ENCODE peak calls at places on chromosome 6, in eight cellular contexts. M, A, C, T, I, J, O and P are unnamed samples.

GRCh38 chr6:169848946-169849345 is 97.5 kb downstream of the ERMARD start:
- DNase-seq in J (no peak), T (no peak), A (no peak), O (no peak), C (no peak), I (no peak), M (no peak), P (no peak)

GRCh38 chr6:29981211-29981812 is 39.0 kb downstream of the HLA-A start:
- DNase-seq in O (no peak), C (no peak), J (no peak), I (no peak), M (no peak), T (no peak), A (peak; percentile 49), P (no peak)

GRCh38 chr6:105345506-105345905 is 57.4 kb downstream of the PREP start:
- DNase-seq in J (no peak), O (no peak), C (no peak), T (no peak), M (no peak), A (no peak), I (no peak), P (no peak)

GRCh38 chr6:71294121-71294523 is 5.5 kb downstream of the OGFRL1 start:
- DNase-seq in T (peak; percentile 54), M (no peak), J (peak; percentile 21), O (peak; percentile 18), C (no peak), A (no peak), I (no peak), P (no peak)

GRCh38 chr6:100573169-100573568 is 108.4 kb upstream of the SIM1 start:
- DNase-seq in J (no peak), T (no peak), A (no peak), I (no peak), O (no peak), C (no peak), M (no peak), P (peak; percentile 20)

GRCh38 chr6:157323114-157323923 is at the start of gene TMEM242:
- DNase-seq in O (peak; percentile 93), T (peak; percentile 95), I (peak; percentile 95), A (peak; percentile 94), M (peak; percentile 90), J (peak; percentile 92), C (peak; percentile 83), P (peak; percentile 91)

GRCh38 chr6:37033819-37034790 is 28.6 kb downstream of the FGD2 start:
- DNase-seq in T (peak; percentile 15), I (no peak), J (no peak), M (no peak), C (no peak), A (no peak), O (no peak), P (no peak)

GRCh38 chr6:37638414-37639079 is 59.1 kb downstream of the MDGA1 start:
- DNase-seq in M (no peak), C (no peak), O (no peak), A (no peak), T (no peak), I (no peak), J (no peak), P (no peak)

GRCh38 chr6:27591660-27592059 is 118.8 kb upstream of the ZNF184 start:
- DNase-seq in O (no peak), M (no peak), A (no peak), C (no peak), I (no peak), J (no peak), T (no peak), P (peak; percentile 43)

GRCh38 chr6:46184114-46184513 is 13.3 kb upstream of the ENPP5 start:
- DNase-seq in A (no peak), I (no peak), T (no peak), O (peak; percentile 49), C (no peak), M (no peak), J (peak; percentile 18), P (no peak)

GRCh38 chr6:79648315-79648714 is 17.2 kb downstream of the SH3BGRL2 start:
- DNase-seq in I (no peak), M (no peak), O (no peak), C (no peak), T (no peak), A (no peak), J (no peak), P (no peak)

GRCh38 chr6:113723182-113723581 is 134.0 kb upstream of the MARCKS start:
- DNase-seq in M (no peak), O (peak; percentile 8), C (no peak), J (no peak), T (no peak), I (no peak), A (no peak), P (no peak)

GRCh38 chr6:99618649-99619408 is 12.2 kb downstream of the PRDM13 start:
- DNase-seq in M (no peak), A (no peak), O (no peak), J (no peak), T (no peak), I (peak; percentile 70), C (no peak), P (no peak)

GRCh38 chr6:21437583-21437982 is 156.0 kb upstream of the SOX4 start:
- DNase-seq in A (no peak), J (no peak), C (no peak), M (no peak), T (no peak), I (no peak), O (no peak), P (no peak)

GRCh38 chr6:163199371-163199770 is 215.1 kb upstream of the QKI start:
- DNase-seq in J (no peak), T (no peak), A (no peak), M (no peak), I (no peak), O (no peak), C (no peak), P (no peak)

GRCh38 chr6:4322846-4323309 is 187.5 kb upstream of the ECI2 start:
- DNase-seq in O (no peak), M (no peak), T (no peak), J (no peak), I (no peak), C (no peak), A (peak; percentile 27), P (no peak)

GRCh38 chr6:69581576-69581975 is 215.2 kb downstream of the LMBRD1 start:
- DNase-seq in J (no peak), T (no peak), I (no peak), O (no peak), A (no peak), C (no peak), M (no peak), P (no peak)

GRCh38 chr6:23414204-23414501 is 711.9 kb upstream of the NRSN1 start:
- DNase-seq in J (no peak), T (no peak), A (no peak), O (no peak), M (no peak), I (no peak), C (no peak), P (no peak)

GRCh38 chr6:168666170-168666569 is 225.2 kb downstream of the SMOC2 start:
- DNase-seq in T (no peak), C (no peak), A (no peak), O (no peak), M (no peak), J (no peak), I (no peak), P (no peak)

GRCh38 chr6:168658059-168658458 is 217.1 kb downstream of the SMOC2 start:
- DNase-seq in O (no peak), J (no peak), C (no peak), A (no peak), M (no peak), T (no peak), I (no peak), P (no peak)

GRCh38 chr6:168655462-168656152 is 214.6 kb downstream of the SMOC2 start:
- DNase-seq in J (no peak), O (no peak), T (no peak), A (no peak), M (no peak), I (no peak), C (no peak), P (no peak)

GRCh38 chr6:168662301-168662936 is 221.4 kb downstream of the SMOC2 start:
- DNase-seq in T (no peak), O (no peak), C (no peak), M (no peak), I (peak; percentile 63), J (no peak), A (no peak), P (no peak)

GRCh38 chr6:168660400-168660945 is 219.5 kb downstream of the SMOC2 start:
- DNase-seq in M (no peak), T (no peak), O (no peak), J (no peak), I (no peak), A (no peak), C (no peak), P (no peak)
- H3K9me3 ChIP-seq in M (no peaks in the 10 kb centered on the region), T (no peaks in the 10 kb centered on the region), O (no peaks in the 10 kb centered on the region), J (no peaks in the 10 kb centered on the region), I (no peaks in the 10 kb centered on the region), A (no peaks in the 10 kb centered on the region), C (no peaks in the 10 kb centered on the region), P (no peaks in the 10 kb centered on the region)

GRCh38 chr6:10395171-10395945 is 19.5 kb downstream of the TFAP2A start:
- DNase-seq in I (no peak), O (no peak), C (no peak), M (no peak), A (no peak), J (no peak), T (no peak), P (no peak)
- H3K27me3 ChIP-seq in I (peaks cover 52% of the 10 kb centered on the region), O (peaks cover 85% of the 10 kb centered on the region), C (peaks cover 72% of the 10 kb centered on the region), M (peaks cover 56% of the 10 kb centered on the region), A (peaks cover 100% of the 10 kb centered on the region), J (peaks cover 27% of the 10 kb centered on the region), T (no peaks in the 10 kb centered on the region), P (peaks cover 73% of the 10 kb centered on the region)

GRCh38 chr6:165617528-165617927 is 45.5 kb downstream of the PDE10A start:
- DNase-seq in A (no peak), I (no peak), C (no peak), T (no peak), J (no peak), O (peak; percentile 48), M (no peak), P (no peak)

GRCh38 chr6:165615629-165616028 is 47.4 kb downstream of the PDE10A start:
- DNase-seq in O (no peak), I (no peak), M (no peak), T (no peak), A (no peak), J (no peak), C (no peak), P (no peak)

GRCh38 chr6:165618241-165618640 is 44.8 kb downstream of the PDE10A start:
- DNase-seq in A (no peak), C (no peak), T (no peak), M (no peak), I (no peak), O (no peak), J (no peak), P (no peak)

GRCh38 chr6:165611294-165611693 is 51.7 kb downstream of the PDE10A start:
- DNase-seq in C (no peak), I (no peak), A (no peak), O (no peak), T (no peak), M (no peak), J (no peak), P (no peak)

GRCh38 chr6:165616116-165616515 is 46.9 kb downstream of the PDE10A start:
- DNase-seq in A (no peak), O (no peak), C (no peak), T (no peak), J (no peak), M (no peak), I (no peak), P (no peak)
- H3K4me3 ChIP-seq in A (no peak overlapping the region), O (no peak overlapping the region), C (no peak overlapping the region), T (no peak overlapping the region), J (no peak overlapping the region), M (no peak overlapping the region), I (no peak overlapping the region), P (no peak overlapping the region)

GRCh38 chr6:165266236-165267025 is 43.0 kb downstream of the C6orf118 start:
- DNase-seq in C (no peak), T (no peak), A (no peak), M (no peak), O (no peak), J (no peak), I (no peak), P (no peak)

GRCh38 chr6:165260462-165260861 is 48.9 kb downstream of the C6orf118 start:
- DNase-seq in J (no peak), T (no peak), I (no peak), O (no peak), A (no peak), C (no peak), M (no peak), P (no peak)
- H3K9me3 ChIP-seq in J (no peaks in the 10 kb centered on the region), T (peaks cover 13% of the 10 kb centered on the region), I (peaks cover 3% of the 10 kb centered on the region), O (no peaks in the 10 kb centered on the region), A (no peaks in the 10 kb centered on the region), C (no peaks in the 10 kb centered on the region), M (no peaks in the 10 kb centered on the region), P (no peaks in the 10 kb centered on the region)